ENCODE peak calls at places on chromosome 17, in nine cellular contexts. Q is pons; Y is nucleus accumbens; Z is activated T-helper 1 cell treated with anti-CD3 and anti-CD28 coated beads, Interleukin-2, amount 50 U/mL, for 16 hours; C is foreskin fibroblast; A is fibroblast of pulmonary artery; U is COR-L47; H is iPS-NIHi11; X is heart right ventricle. S is an unnamed sample.
A peak's percentile ranks its signal among the peaks of the same experiment; 100 is the strongest.

GRCh38 chr17:43449470-43450202 is 34.1 kb upstream of the DHX8 start:
- DNase-seq in Y (no peak), Z (no peak), A (no peak), C (peak; percentile 25), H (no peak), X (no peak), U (no peak), Q (no peak), S (no peak)

GRCh38 chr17:1067282-1067956 is 70.5 kb downstream of the TIMM22 start:
- DNase-seq in C (no peak), U (no peak), Y (no peak), Q (no peak), X (peak; percentile 55), Z (no peak), A (no peak), H (no peak), S (no peak)

GRCh38 chr17:76585048-76585648 is 512 bp downstream of the ST6GALNAC2 start:
- DNase-seq in H (peak; percentile 46), X (peak; percentile 38), Y (no peak), U (no peak), Z (no peak), A (no peak), C (no peak), Q (no peak), S (no peak)

GRCh38 chr17:47649972-47650524 is 329 bp downstream of the KPNB1 start:
- DNase-seq in Z (peak; percentile 21), Y (no peak), Q (no peak), A (no peak), X (no peak), U (no peak), H (no peak), C (no peak), S (no peak)

GRCh38 chr17:17778308-17779014 is 58.3 kb downstream of the SREBF1 start:
- DNase-seq in Y (peak; percentile 48), X (peak; percentile 76), A (peak; percentile 94), Q (peak; percentile 84), Z (no peak), U (no peak), H (no peak), C (peak; percentile 62), S (peak; percentile 76)

GRCh38 chr17:69500911-69501429 is 86.5 kb downstream of the MAP2K6 start:
- DNase-seq in Z (no peak), H (no peak), U (no peak), X (no peak), Y (no peak), A (no peak), Q (peak; percentile 33), C (no peak), S (no peak)

GRCh38 chr17:77279448-77280303 is 138.9 kb downstream of the SEC14L1 start:
- DNase-seq in A (peak; percentile 90), H (no peak), C (no peak), X (no peak), U (no peak), Q (no peak), Y (no peak), Z (no peak), S (no peak)

GRCh38 chr17:8345052-8345690 is 5.5 kb downstream of the ODF4 start:
- DNase-seq in Q (no peak), U (no peak), X (no peak), C (no peak), Z (no peak), H (no peak), Y (no peak), A (no peak), S (no peak)

GRCh38 chr17:64638552-64639198 is 23.4 kb downstream of the SMURF2 start:
- DNase-seq in H (no peak), Y (no peak), U (no peak), A (peak; percentile 38), Z (no peak), C (peak; percentile 34), X (no peak), Q (no peak), S (no peak)

GRCh38 chr17:73770115-73770848 is 126.0 kb upstream of the SDK2 start:
- DNase-seq in Q (peak; percentile 86), Z (no peak), X (peak; percentile 84), H (peak; percentile 42), A (peak; percentile 73), Y (peak; percentile 61), U (peak; percentile 72), C (peak; percentile 14), S (peak; percentile 68)

GRCh38 chr17:49914096-49914490 is 54.9 kb upstream of the DLX4 start:
- DNase-seq in Y (no peak), X (no peak), Z (no peak), A (no peak), Q (no peak), C (no peak), U (peak; percentile 70), H (no peak), S (no peak)

GRCh38 chr17:60381958-60382357 is 10.0 kb downstream of the USP32 start:
- DNase-seq in Z (no peak), H (no peak), Y (no peak), Q (no peak), C (no peak), A (no peak), U (no peak), X (no peak), S (no peak)

S was measured in putamen.